ENCODE peak calls at places on chromosomes 11 and 22, in nine cellular contexts. D, K, S, U, T, Q, F, O and Z are unnamed samples.

GRCh38 chr22:23119492-23120414 is 22.0 kb downstream of the RSPH14 start:
- DNase-seq in Q (no peak), S (peak), T (no peak), F (no peak), D (no peak), U (peak), K (no peak), O (no peak), Z (peak)

GRCh38 chr22:17418890-17419324 is 49.6 kb downstream of the CECR2 start:
- DNase-seq in T (no peak), F (no peak), Q (no peak), D (no peak), K (no peak), U (peak), S (no peak), O (no peak), Z (no peak)

GRCh38 chr22:50599816-50600454 is 658 bp upstream of the MAPK8IP2 start:
- DNase-seq in K (peak), U (peak), F (peak), O (peak), T (no peak), Q (peak), D (no peak), S (peak), Z (peak)

GRCh38 chr11:119121811-119122124 is 388 bp downstream of the HINFP start:
- DNase-seq in K (no peak), U (no peak), S (no peak), T (no peak), D (no peak), F (no peak), Q (no peak), O (no peak), Z (no peak)

GRCh38 chr22:44730490-44731356 is 21.7 kb upstream of the ARHGAP8 start:
- DNase-seq in O (no peak), Q (no peak), T (no peak), U (no peak), D (no peak), K (no peak), S (no peak), F (peak), Z (peak)

GRCh38 chr11:126080206-126080941 is 17.7 kb upstream of the CDON start:
- DNase-seq in K (no peak), F (no peak), T (peak), U (peak), O (peak), Q (no peak), S (no peak), D (no peak), Z (no peak)

GRCh38 chr11:126332221-126332711 is 23.2 kb upstream of the ST3GAL4 start:
- DNase-seq in U (peak), K (no peak), D (peak), T (no peak), O (no peak), Q (no peak), F (peak), S (no peak), Z (peak)

GRCh38 chr11:66006134-66006890 is 4.0 kb downstream of the BANF1 start:
- DNase-seq in O (no peak), D (no peak), K (no peak), S (no peak), T (no peak), U (no peak), F (no peak), Q (no peak), Z (no peak)